ENCODE peak calls at places on chromosomes 4 and X, in five cellular contexts. One of them, this sample, is unnamed.

GRCh38 chrX:108267561-108267960 is 170.7 kb downstream of the COL4A6 start:
- DNase-seq in aorta: no peak
- DNase-seq in ovary: no peak
- DNase-seq in mucosa of gallbladder: no peak
- DNase-seq in PC-9: no peak
- DNase-seq in this sample: no peak

GRCh38 chrX:77675986-77676385 is 110.0 kb downstream of the ATRX start:
- DNase-seq in aorta: no peak
- DNase-seq in mucosa of gallbladder: no peak
- DNase-seq in ovary: no peak
- DNase-seq in PC-9: no peak
- DNase-seq in this sample: no peak

GRCh38 chr4:61162116-61162515 is 38.0 kb upstream of the ADGRL3 start:
- DNase-seq in mucosa of gallbladder: no peak
- DNase-seq in ovary: no peak
- DNase-seq in aorta: no peak
- DNase-seq in PC-9: no peak
- DNase-seq in this sample: no peak

GRCh38 chrX:38864165-38864564 is 62.9 kb downstream of the MID1IP1 start:
- DNase-seq in PC-9: no peak
- DNase-seq in aorta: no peak
- DNase-seq in ovary: no peak
- DNase-seq in mucosa of gallbladder: no peak
- DNase-seq in this sample: no peak

GRCh38 chr4:156642161-156642560 is 329.4 kb downstream of the PDGFC start:
- DNase-seq in ovary: no peak
- DNase-seq in aorta: no peak
- DNase-seq in mucosa of gallbladder: no peak
- DNase-seq in PC-9: no peak
- DNase-seq in this sample: no peak

GRCh38 chr4:70236125-70236524 is 6.3 kb upstream of the CSN3 start:
- DNase-seq in PC-9: no peak
- DNase-seq in mucosa of gallbladder: no peak
- DNase-seq in aorta: no peak
- DNase-seq in ovary: no peak
- DNase-seq in this sample: no peak

GRCh38 chr4:107760281-107760947 is 40.4 kb upstream of the PAPSS1 start:
- DNase-seq in PC-9: no peak
- DNase-seq in ovary: no peak
- DNase-seq in aorta: no peak
- DNase-seq in mucosa of gallbladder: peak; percentile 33
- DNase-seq in this sample: no peak

GRCh38 chrX:21509912-21510311 is 135.7 kb downstream of the CNKSR2 start:
- DNase-seq in mucosa of gallbladder: no peak
- DNase-seq in PC-9: no peak
- DNase-seq in aorta: no peak
- DNase-seq in ovary: no peak
- DNase-seq in this sample: no peak

GRCh38 chr4:11152684-11153083 is 276.0 kb downstream of the HS3ST1 start:
- DNase-seq in mucosa of gallbladder: no peak
- DNase-seq in ovary: no peak
- DNase-seq in PC-9: no peak
- DNase-seq in aorta: no peak
- DNase-seq in this sample: no peak

GRCh38 chrX:36583674-36584073 is 424.5 kb upstream of the FAM47C start:
- DNase-seq in aorta: no peak
- DNase-seq in ovary: no peak
- DNase-seq in PC-9: no peak
- DNase-seq in mucosa of gallbladder: no peak
- DNase-seq in this sample: no peak

GRCh38 chr4:958314-958665 is 15.1 kb downstream of the DGKQ start:
- DNase-seq in PC-9: no peak
- DNase-seq in mucosa of gallbladder: no peak
- DNase-seq in ovary: no peak
- DNase-seq in aorta: peak; percentile 36
- DNase-seq in this sample: no peak

GRCh38 chr4:138910201-138910913 is 105.2 kb upstream of the NOCT start:
- DNase-seq in aorta: no peak
- DNase-seq in PC-9: no peak
- DNase-seq in mucosa of gallbladder: no peak
- DNase-seq in ovary: no peak
- DNase-seq in this sample: no peak

GRCh38 chr4:2365913-2366210 is 52.6 kb downstream of the ZFYVE28 start:
- DNase-seq in aorta: peak; percentile 26
- DNase-seq in mucosa of gallbladder: no peak
- DNase-seq in PC-9: no peak
- DNase-seq in ovary: no peak
- DNase-seq in this sample: peak; percentile 68

GRCh38 chr4:8709729-8710360 is 117.3 kb downstream of the CPZ start:
- DNase-seq in aorta: no peak
- DNase-seq in ovary: no peak
- DNase-seq in mucosa of gallbladder: no peak
- DNase-seq in PC-9: no peak
- DNase-seq in this sample: no peak

GRCh38 chrX:137305404-137305803 is 260.5 kb upstream of the ZIC3 start:
- DNase-seq in aorta: no peak
- DNase-seq in ovary: no peak
- DNase-seq in mucosa of gallbladder: no peak
- DNase-seq in PC-9: no peak
- DNase-seq in this sample: no peak

GRCh38 chr4:167028976-167029375 is 205.3 kb downstream of the SPOCK3 start:
- DNase-seq in mucosa of gallbladder: no peak
- DNase-seq in PC-9: no peak
- DNase-seq in aorta: no peak
- DNase-seq in ovary: no peak
- DNase-seq in this sample: no peak

GRCh38 chr4:2318885-2319284 is 57.0 kb upstream of the MXD4 start:
- DNase-seq in aorta: no peak
- DNase-seq in ovary: no peak
- DNase-seq in mucosa of gallbladder: no peak
- DNase-seq in PC-9: no peak
- DNase-seq in this sample: no peak

GRCh38 chrX:97639526-97639925 is 755.8 kb downstream of the RPA4 start:
- DNase-seq in aorta: no peak
- DNase-seq in PC-9: no peak
- DNase-seq in mucosa of gallbladder: no peak
- DNase-seq in ovary: no peak
- DNase-seq in this sample: no peak

GRCh38 chr4:70654605-70655011 is 11.7 kb downstream of the JCHAIN start:
- DNase-seq in ovary: no peak
- DNase-seq in aorta: no peak
- DNase-seq in mucosa of gallbladder: no peak
- DNase-seq in PC-9: no peak
- DNase-seq in this sample: no peak

GRCh38 chr4:17787315-17787714 is 5.9 kb upstream of the FAM184B start:
- DNase-seq in aorta: no peak
- DNase-seq in PC-9: no peak
- DNase-seq in mucosa of gallbladder: no peak
- DNase-seq in ovary: no peak
- DNase-seq in this sample: no peak

GRCh38 chr4:82988323-82988832 is 22.2 kb downstream of the LIN54 start:
- DNase-seq in aorta: no peak
- DNase-seq in PC-9: no peak
- DNase-seq in ovary: no peak
- DNase-seq in mucosa of gallbladder: no peak
- DNase-seq in this sample: no peak

GRCh38 chrX:53190363-53190960 is 34.5 kb downstream of the KDM5C start:
- DNase-seq in mucosa of gallbladder: no peak
- DNase-seq in aorta: no peak
- DNase-seq in PC-9: no peak
- DNase-seq in ovary: no peak
- DNase-seq in this sample: no peak

GRCh38 chrX:118802857-118803256 is 20.8 kb upstream of the ZCCHC12 start:
- DNase-seq in ovary: no peak
- DNase-seq in mucosa of gallbladder: no peak
- DNase-seq in PC-9: no peak
- DNase-seq in aorta: peak; percentile 39
- DNase-seq in this sample: no peak

GRCh38 chrX:95878874-95879273 is 805.8 kb upstream of the DIAPH2 start:
- DNase-seq in ovary: no peak
- DNase-seq in mucosa of gallbladder: no peak
- DNase-seq in PC-9: no peak
- DNase-seq in aorta: no peak
- DNase-seq in this sample: no peak

GRCh38 chr4:169159614-169160013 is 111.1 kb downstream of the SH3RF1 start:
- DNase-seq in PC-9: peak; percentile 45
- DNase-seq in mucosa of gallbladder: no peak
- DNase-seq in ovary: no peak
- DNase-seq in aorta: no peak
- DNase-seq in this sample: no peak

GRCh38 chr4:184514121-184514988 is 40.0 kb upstream of the IRF2 start:
- DNase-seq in ovary: peak; percentile 43
- DNase-seq in aorta: peak; percentile 84
- DNase-seq in PC-9: no peak
- DNase-seq in mucosa of gallbladder: peak; percentile 41
- DNase-seq in this sample: no peak

GRCh38 chr4:187940299-187940698 is 55.3 kb upstream of the ZFP42 start:
- DNase-seq in ovary: no peak
- DNase-seq in aorta: no peak
- DNase-seq in mucosa of gallbladder: no peak
- DNase-seq in PC-9: no peak
- DNase-seq in this sample: no peak

GRCh38 chr4:60216752-60217151 is 983.4 kb upstream of the ADGRL3 start:
- DNase-seq in aorta: no peak
- DNase-seq in mucosa of gallbladder: no peak
- DNase-seq in ovary: no peak
- DNase-seq in PC-9: no peak
- DNase-seq in this sample: no peak

GRCh38 chr4:160212078-160212477 is 1109.2 kb downstream of the RAPGEF2 start:
- DNase-seq in PC-9: no peak
- DNase-seq in mucosa of gallbladder: no peak
- DNase-seq in ovary: no peak
- DNase-seq in aorta: no peak
- DNase-seq in this sample: no peak

GRCh38 chr4:185112104-185112503 is 31.0 kb upstream of the SLC25A4 start:
- DNase-seq in PC-9: peak; percentile 83
- DNase-seq in mucosa of gallbladder: peak; percentile 77
- DNase-seq in aorta: no peak
- DNase-seq in ovary: peak; percentile 56
- DNase-seq in this sample: no peak

GRCh38 chr4:138175337-138175794 is 66.8 kb downstream of the SLC7A11 start:
- DNase-seq in PC-9: no peak
- DNase-seq in aorta: no peak
- DNase-seq in mucosa of gallbladder: no peak
- DNase-seq in ovary: no peak
- DNase-seq in this sample: no peak

GRCh38 chrX:20378291-20378920 is 111.7 kb upstream of the RPS6KA3 start:
- DNase-seq in mucosa of gallbladder: no peak
- DNase-seq in PC-9: peak; percentile 95
- DNase-seq in ovary: no peak
- DNase-seq in aorta: no peak
- DNase-seq in this sample: no peak

GRCh38 chr4:5870701-5871100 is 22.2 kb downstream of the CRMP1 start:
- DNase-seq in aorta: no peak
- DNase-seq in PC-9: no peak
- DNase-seq in ovary: no peak
- DNase-seq in mucosa of gallbladder: no peak
- DNase-seq in this sample: no peak

GRCh38 chr4:149755969-149756368 is 59.7 kb downstream of the IQCM start:
- DNase-seq in aorta: no peak
- DNase-seq in PC-9: no peak
- DNase-seq in ovary: no peak
- DNase-seq in mucosa of gallbladder: no peak
- DNase-seq in this sample: no peak

GRCh38 chrX:16573781-16574180 is 76.2 kb upstream of the S100G start:
- DNase-seq in mucosa of gallbladder: no peak
- DNase-seq in aorta: no peak
- DNase-seq in PC-9: no peak
- DNase-seq in ovary: no peak
- DNase-seq in this sample: no peak

GRCh38 chr4:8688041-8688907 is 95.7 kb downstream of the CPZ start:
- DNase-seq in PC-9: no peak
- DNase-seq in ovary: no peak
- DNase-seq in aorta: no peak
- DNase-seq in mucosa of gallbladder: no peak
- DNase-seq in this sample: peak; percentile 71

GRCh38 chrX:15511563-15511962 is 11.0 kb downstream of the BMX start:
- DNase-seq in ovary: no peak
- DNase-seq in aorta: no peak
- DNase-seq in mucosa of gallbladder: no peak
- DNase-seq in PC-9: no peak
- DNase-seq in this sample: no peak

GRCh38 chrX:42129022-42129421 is 205.7 kb upstream of the CASK start:
- DNase-seq in mucosa of gallbladder: no peak
- DNase-seq in aorta: no peak
- DNase-seq in PC-9: no peak
- DNase-seq in ovary: no peak
- DNase-seq in this sample: no peak

GRCh38 chr4:87843936-87844335 is 11.2 kb downstream of the MEPE start:
- DNase-seq in ovary: no peak
- DNase-seq in aorta: no peak
- DNase-seq in mucosa of gallbladder: no peak
- DNase-seq in PC-9: no peak
- DNase-seq in this sample: no peak